ENCODE peak calls at places on chromosomes 11 and 22, in eight cellular contexts. F is H9, B is HAP-1, X is left ventricle myocardium inferior, I is thoracic aorta, V is Panc1, P is adrenal gland, N is mammary epithelial cell. D is an unnamed sample. For H3K27me3, the result is how much of the 10 kb centered on the place peaks cover.

GRCh38 chr22:33921576-33922181 is 1.4 kb upstream of the LARGE1 start:
- DNase-seq in B (peak), X (peak), P (peak), N (peak), F (peak), I (no peak), V (no peak), D (peak)

GRCh38 chr11:59822989-59823566 is 12.5 kb upstream of the MRPL16 start:
- DNase-seq in X (no peak), N (peak), B (peak), V (peak), P (peak), F (no peak), I (no peak), D (peak)

GRCh38 chr22:45318558-45319318 is 9.0 kb downstream of the FAM118A start:
- DNase-seq in X (no peak), V (no peak), P (no peak), B (no peak), N (peak), I (no peak), F (no peak), D (no peak)

GRCh38 chr22:48433647-48434046 is 1394.0 kb downstream of the BRD1 start:
- DNase-seq in F (no peak), B (no peak), I (no peak), V (no peak), N (no peak), X (no peak), P (no peak), D (no peak)

GRCh38 chr11:61652135-61652534 is 28.1 kb upstream of the DAGLA start:
- DNase-seq in V (no peak), I (no peak), P (no peak), X (no peak), B (no peak), F (no peak), N (no peak), D (no peak)

GRCh38 chr11:66720223-66720898 is 8.7 kb downstream of the SPTBN2 start:
- DNase-seq in X (no peak), P (peak), B (no peak), N (peak), V (no peak), I (no peak), F (peak), D (peak)

GRCh38 chr11:65560555-65561418 is 2.6 kb upstream of the LTBP3 start:
- DNase-seq in X (peak), V (no peak), N (peak), F (peak), P (peak), B (no peak), I (peak), D (peak)

GRCh38 chr11:67674442-67674871 is at the start of gene ALDH3B2:
- DNase-seq in N (peak), B (no peak), X (no peak), P (no peak), I (no peak), F (no peak), V (no peak), D (no peak)

GRCh38 chr11:23124996-23125395 is 264.7 kb upstream of the CCDC179 start:
- DNase-seq in F (no peak), X (no peak), P (no peak), N (no peak), B (no peak), I (no peak), V (no peak), D (no peak)

GRCh38 chr11:123174196-123175183 is 20.6 kb downstream of the CLMP start:
- DNase-seq in P (peak), F (no peak), X (no peak), V (no peak), I (no peak), B (peak), N (peak), D (no peak)

GRCh38 chr11:22878604-22879003 is 18.3 kb upstream of the CCDC179 start:
- DNase-seq in V (no peak), F (no peak), N (no peak), P (no peak), B (no peak), X (no peak), I (no peak), D (no peak)

GRCh38 chr22:46764779-46765485 is 2.5 kb downstream of the TBC1D22A start:
- DNase-seq in B (no peak), X (no peak), F (no peak), I (no peak), V (no peak), P (no peak), N (no peak), D (no peak)

GRCh38 chr11:109424893-109425292 is 2.9 kb downstream of the C11orf87 start:
- DNase-seq in I (no peak), B (no peak), P (no peak), F (peak), V (no peak), N (peak), X (no peak), D (no peak)

GRCh38 chr11:109037856-109038780 is 373.2 kb downstream of the DDX10 start:
- DNase-seq in V (no peak), N (peak), B (peak), F (no peak), P (no peak), X (no peak), I (no peak), D (no peak)

GRCh38 chr22:46076651-46077339 is 73.5 kb upstream of the PPARA start:
- DNase-seq in N (peak), V (no peak), I (no peak), P (peak), X (peak), F (no peak), B (peak), D (peak)

GRCh38 chr11:127199306-127199801 is 198.8 kb upstream of the KIRREL3 start:
- DNase-seq in X (no peak), I (no peak), V (no peak), P (no peak), B (no peak), N (peak), F (no peak), D (no peak)

GRCh38 chr11:94396282-94396681 is 4.9 kb downstream of the GPR83 start:
- DNase-seq in B (no peak), V (no peak), P (no peak), F (no peak), N (no peak), I (no peak), X (no peak), D (no peak)
- H3K27me3 ChIP-seq in B (under half), V (under half), P (under half), F (under half), N (under half), I (under half), X (under half), D (under half)

DNA sequence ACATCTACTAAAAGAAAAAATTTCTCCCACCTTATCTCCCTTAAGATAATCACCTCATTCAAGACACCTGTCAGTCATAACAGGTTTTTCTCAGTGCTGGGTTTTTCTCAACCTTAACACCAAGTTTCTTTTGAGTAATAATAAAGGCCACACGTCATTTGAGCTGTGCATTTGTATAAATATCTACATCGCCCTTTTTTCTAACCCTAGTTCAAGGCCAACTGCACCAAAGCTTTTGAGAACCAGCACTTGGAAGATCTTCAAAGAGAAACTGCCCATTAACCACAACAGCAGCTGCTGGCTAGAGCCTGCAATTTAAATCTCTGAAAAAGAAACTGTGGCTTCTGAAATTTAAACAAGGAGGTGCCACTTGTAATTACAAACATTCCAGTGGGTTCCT is 6.9 kb downstream of the CADM1 start:
- DNase-seq in F (no peak), P (no peak), I (no peak), V (no peak), B (no peak), N (no peak), X (no peak), D (no peak)
- H3K27me3 ChIP-seq in F (under half), P (under half), I (under half), V (under half), B (under half), N (under half), X (under half), D (under half)

GRCh38 chr11:17543041-17543440 is 1.2 kb downstream of the USH1C start:
- DNase-seq in N (no peak), V (no peak), X (peak), B (no peak), I (no peak), P (no peak), F (no peak), D (no peak)
- H3K27me3 ChIP-seq in N (under half), V (under half), X (half or more), B (under half), I (under half), P (under half), F (under half), D (under half)

DNA sequence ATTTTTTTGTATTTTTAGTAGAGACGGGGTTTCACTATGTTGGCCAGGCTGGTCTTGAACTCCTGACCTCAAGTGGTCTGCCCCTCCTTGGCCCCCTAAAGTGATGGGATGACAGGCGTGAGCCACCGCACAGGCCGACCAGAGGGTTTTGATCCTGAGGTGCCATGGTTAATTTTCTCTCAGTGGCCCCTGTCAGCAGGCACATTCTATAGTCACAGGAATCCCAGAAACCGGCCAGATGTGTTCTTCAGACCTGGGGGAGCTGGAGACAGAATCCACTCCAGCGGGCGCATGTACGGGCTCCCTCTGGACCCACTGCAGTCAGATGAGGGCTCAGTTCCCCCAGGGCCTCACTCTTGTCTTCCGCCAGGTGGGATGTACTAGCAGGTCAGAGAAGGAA is 17.0 kb downstream of the IGLL1 start:
- DNase-seq in X (no peak), P (no peak), F (no peak), I (no peak), V (no peak), N (no peak), B (no peak), D (no peak)
- H3K27me3 ChIP-seq in X (half or more), P (under half), F (under half), I (under half), V (under half), N (under half), B (under half), D (under half)

GRCh38 chr11:32045456-32045855 is 45.4 kb upstream of the RCN1 start:
- DNase-seq in B (no peak), I (no peak), P (no peak), V (no peak), F (no peak), N (no peak), X (no peak), D (no peak)

GRCh38 chr11:32039149-32039548 is 51.7 kb upstream of the RCN1 start:
- DNase-seq in F (no peak), B (no peak), I (no peak), X (no peak), V (no peak), N (no peak), P (no peak), D (no peak)

DNA sequence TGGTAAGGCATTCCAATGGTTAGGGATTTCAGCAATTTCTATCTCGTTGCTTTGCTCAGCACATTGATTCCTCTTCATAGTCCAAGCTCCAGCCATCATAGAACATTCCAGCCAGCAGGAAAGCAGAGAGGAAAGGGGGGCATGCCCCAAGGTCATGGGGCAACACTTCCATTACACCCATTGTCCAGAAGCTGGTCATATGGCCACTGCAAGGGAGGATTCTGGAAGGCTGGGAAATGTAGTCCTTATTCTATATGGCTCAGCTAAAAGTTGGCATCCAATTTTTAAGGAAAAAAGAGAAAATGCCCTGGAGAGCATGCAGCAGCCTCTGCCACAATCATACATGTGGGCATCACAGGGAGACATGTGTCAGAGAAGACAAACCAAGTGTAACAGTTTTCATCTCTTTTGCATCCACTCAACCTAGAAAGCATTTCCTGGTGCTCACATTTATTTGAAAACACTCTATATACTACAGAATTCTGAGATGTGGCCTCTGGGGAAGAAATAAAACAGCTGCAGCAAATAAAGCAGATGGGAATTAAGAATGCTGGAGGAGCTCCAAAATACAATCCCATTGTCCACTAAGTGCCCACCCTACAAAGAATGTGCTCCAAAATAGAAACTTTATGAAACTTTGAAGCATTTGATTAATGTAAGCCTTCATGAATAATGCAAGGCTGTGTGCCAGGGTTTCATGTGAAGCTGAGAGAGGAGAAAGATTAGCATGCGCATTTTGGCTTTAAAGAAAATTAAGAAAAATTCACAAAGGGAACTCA is 46.9 kb upstream of the RCN1 start:
- DNase-seq in B (peak), P (no peak), V (no peak), I (no peak), X (no peak), N (no peak), F (no peak), D (no peak)
- H3K27me3 ChIP-seq in B (under half), P (under half), V (under half), I (under half), X (half or more), N (under half), F (under half), D (under half)

GRCh38 chr22:20230777-20231420 is 37.2 kb downstream of the RTN4R start:
- DNase-seq in I (no peak), N (no peak), X (no peak), F (no peak), V (no peak), B (no peak), P (no peak), D (no peak)
- H3K27me3 ChIP-seq in I (under half), N (under half), X (under half), F (under half), V (under half), B (under half), P (under half), D (under half)

DNA sequence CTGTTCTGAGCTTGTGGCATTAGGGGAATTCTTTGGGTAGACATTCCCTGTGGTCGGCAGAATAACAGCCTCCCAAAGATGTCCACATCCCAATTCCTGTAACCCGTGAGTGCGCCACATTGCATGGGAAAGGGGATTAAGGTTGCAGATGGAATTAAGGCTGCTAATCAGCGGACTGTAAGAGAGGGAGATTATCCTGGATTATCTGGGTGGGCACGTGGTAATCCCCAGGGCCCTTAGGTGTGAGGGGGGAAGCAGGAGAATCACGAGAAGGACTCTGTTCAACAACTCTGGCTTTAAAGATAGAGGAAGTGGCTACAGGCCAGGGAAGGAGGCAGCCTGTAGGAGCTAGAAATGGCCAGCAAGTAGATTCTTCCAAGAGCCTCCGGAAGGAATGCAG is 16.0 kb downstream of the CACNG2 start:
- DNase-seq in V (no peak), I (no peak), B (no peak), F (no peak), X (no peak), P (no peak), N (no peak), D (no peak)
- H3K27me3 ChIP-seq in V (under half), I (under half), B (half or more), F (under half), X (half or more), P (under half), N (under half), D (under half)

GRCh38 chr11:120255519-120255866 is 15.6 kb downstream of the POU2F3 start:
- DNase-seq in P (no peak), V (no peak), X (no peak), F (no peak), N (no peak), B (peak), I (no peak), D (no peak)
- H3K27me3 ChIP-seq in P (under half), V (half or more), X (half or more), F (under half), N (under half), B (under half), I (under half), D (under half)

DNA sequence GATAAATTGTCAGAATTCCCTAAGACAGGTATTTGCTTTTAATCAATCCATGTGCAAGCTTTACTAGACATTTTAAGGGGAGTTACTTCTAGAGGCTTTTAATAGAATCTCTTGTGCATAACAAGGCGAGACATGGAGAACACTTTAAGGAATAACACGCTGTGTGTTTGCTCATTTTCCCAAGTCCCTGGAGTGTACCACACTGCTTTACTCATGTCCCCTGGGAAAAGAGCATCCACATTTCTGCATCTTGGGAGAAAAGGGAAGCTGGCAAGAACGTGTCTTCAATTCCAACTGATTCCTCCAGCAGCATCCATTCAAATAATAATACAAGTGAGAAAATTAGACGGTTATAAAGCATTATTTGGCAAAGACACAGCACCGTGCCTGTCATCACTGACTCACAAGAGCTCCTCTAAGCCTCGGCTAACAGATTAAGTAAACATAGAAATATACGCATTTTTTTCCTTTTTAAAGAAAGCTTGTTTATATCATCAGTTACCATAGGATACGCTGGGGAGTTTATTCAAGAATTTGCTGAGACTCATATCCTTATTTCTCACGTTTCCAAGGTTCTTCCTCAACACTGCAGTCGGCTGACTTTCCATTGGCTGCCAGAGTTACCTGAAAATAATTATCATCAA is 121.5 kb downstream of the CD44 start:
- DNase-seq in F (no peak), V (no peak), N (peak), I (no peak), P (no peak), B (no peak), X (no peak), D (no peak)
- H3K27me3 ChIP-seq in F (under half), V (under half), N (under half), I (under half), P (under half), B (under half), X (under half), D (under half)

DNA sequence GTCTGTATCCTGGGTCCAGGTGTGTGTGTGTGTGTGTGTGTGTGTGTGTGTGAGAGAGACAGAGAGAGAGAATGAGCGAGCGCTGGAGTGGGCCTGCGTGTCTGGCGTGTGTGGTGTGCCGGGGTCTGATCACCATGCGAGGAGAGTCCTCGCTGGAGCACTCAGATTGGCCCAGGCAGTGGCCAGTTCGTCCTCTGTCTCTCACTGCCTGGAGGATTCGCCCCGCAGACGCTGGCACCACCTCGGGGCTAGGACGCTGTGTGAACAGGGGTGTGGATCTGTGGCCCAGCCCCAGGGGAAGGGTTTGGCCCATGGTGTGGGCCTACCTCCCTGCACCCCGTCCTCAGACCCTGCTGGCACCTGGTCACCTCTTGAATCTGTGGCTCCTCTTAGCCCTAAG is 11.6 kb upstream of the CACNA1I start:
- DNase-seq in P (no peak), I (no peak), V (no peak), X (no peak), B (no peak), F (no peak), N (no peak), D (no peak)
- H3K27me3 ChIP-seq in P (under half), I (under half), V (under half), X (half or more), B (under half), F (under half), N (under half), D (under half)

D was measured in BE2C.